ENCODE peak calls at places on chromosomes 4 and X, in six cellular contexts. C is lower leg skin, X is BE2C, A is AG10803, G is aorta, B is AG09309. S is an unnamed sample.

GRCh38 chr4:105971032-105971431 is 75.8 kb downstream of the NPNT start:
- DNase-seq in B (no peak), C (no peak), A (no peak), X (no peak), G (no peak), S (no peak)

GRCh38 chrX:37993857-37994619 is 12.3 kb upstream of the SYTL5 start:
- DNase-seq in G (no peak), B (no peak), X (no peak), C (no peak), A (no peak), S (no peak)

GRCh38 chr4:128803783-128804182 is 5.7 kb upstream of the JADE1 start:
- DNase-seq in A (no peak), B (no peak), G (no peak), X (no peak), C (no peak), S (no peak)

GRCh38 chrX:12390301-12390700 is 252.0 kb downstream of the FRMPD4 start:
- DNase-seq in G (no peak), X (no peak), A (peak), C (no peak), B (peak), S (peak)

GRCh38 chrX:109939498-109939897 is 63.4 kb upstream of the TMEM164 start:
- DNase-seq in B (no peak), A (no peak), G (no peak), X (no peak), C (no peak), S (no peak)

GRCh38 chrX:13115457-13115856 is 71.0 kb upstream of the FAM9C start:
- DNase-seq in X (no peak), C (no peak), G (no peak), B (no peak), A (no peak), S (no peak)

GRCh38 chrX:84320606-84321005 is 132.6 kb upstream of the RPS6KA6 start:
- DNase-seq in C (no peak), X (no peak), A (peak), B (no peak), G (no peak), S (peak)

GRCh38 chrX:7146703-7147430 is 645 bp upstream of the STS start:
- DNase-seq in G (no peak), B (no peak), A (no peak), C (no peak), X (no peak), S (peak)

GRCh38 chr4:38091636-38092035 is 131.4 kb downstream of the PTTG2 start:
- DNase-seq in X (no peak), C (no peak), G (no peak), B (no peak), A (peak), S (peak)

GRCh38 chr4:53651142-53651720 is 59.9 kb upstream of the LNX1 start:
- DNase-seq in X (no peak), B (no peak), C (peak), A (peak), G (no peak), S (peak)

GRCh38 chr4:70670332-70671014 is 4.2 kb upstream of the JCHAIN start:
- DNase-seq in A (peak), G (no peak), C (no peak), B (peak), X (no peak), S (peak)

GRCh38 chr4:8745036-8745827 is 126.4 kb downstream of the HMX1 start:
- DNase-seq in G (peak), A (no peak), C (peak), X (no peak), B (no peak), S (no peak)

GRCh38 chrX:119218198-119218597 is 17.9 kb upstream of the PGRMC1 start:
- DNase-seq in C (no peak), A (no peak), X (no peak), G (no peak), B (no peak), S (peak)

GRCh38 chrX:20639115-20639514 is 372.4 kb upstream of the RPS6KA3 start:
- DNase-seq in X (no peak), A (no peak), G (no peak), C (no peak), B (no peak), S (no peak)

GRCh38 chr4:82124365-82124764 is 249.4 kb downstream of the HNRNPD start:
- DNase-seq in B (no peak), A (no peak), X (peak), C (no peak), G (no peak), S (no peak)

GRCh38 chr4:167908816-167909215 is 183.5 kb upstream of the ANXA10 start:
- DNase-seq in A (no peak), X (no peak), G (no peak), B (no peak), C (no peak), S (no peak)

GRCh38 chrX:122113376-122113775 is 1066.0 kb downstream of the GLUD2 start:
- DNase-seq in A (no peak), C (peak), X (no peak), B (no peak), G (no peak), S (no peak)

GRCh38 chrX:24245201-24245600 is 68.7 kb downstream of the SUPT20HL2 start:
- DNase-seq in G (no peak), A (peak), B (peak), C (no peak), X (no peak), S (peak)

GRCh38 chrX:17613979-17614572 is 123.2 kb upstream of the SCML1 start:
- DNase-seq in A (no peak), C (no peak), B (peak), G (no peak), X (no peak), S (no peak)

GRCh38 chrX:45557390-45557789 is 356.7 kb upstream of the DIPK2B start:
- DNase-seq in X (no peak), A (no peak), C (no peak), B (no peak), G (no peak), S (peak)

GRCh38 chr4:169662226-169662625 is 41.8 kb downstream of the CLCN3 start:
- DNase-seq in A (no peak), C (no peak), G (no peak), B (no peak), X (no peak), S (no peak)

GRCh38 chrX:129759576-129760061 is 20.1 kb upstream of the SASH3 start:
- DNase-seq in G (peak), X (no peak), A (peak), C (no peak), B (peak), S (peak)

GRCh38 chrX:16714504-16714903 is 2.0 kb upstream of the CTPS2 start:
- DNase-seq in G (no peak), A (no peak), C (no peak), X (no peak), B (no peak), S (no peak)

GRCh38 chr4:153611679-153612078 is 72.4 kb upstream of the TLR2 start:
- DNase-seq in B (no peak), A (peak), X (no peak), C (no peak), G (no peak), S (peak)

GRCh38 chrX:67648361-67648760 is 104.5 kb downstream of the AR start:
- DNase-seq in A (no peak), C (no peak), B (no peak), X (no peak), G (no peak), S (no peak)

GRCh38 chrX:11953615-11954014 is 184.7 kb upstream of the FRMPD4 start:
- DNase-seq in B (peak), X (no peak), C (no peak), G (no peak), A (peak), S (peak)

GRCh38 chrX:21745756-21746155 is 12.2 kb downstream of the SMPX start:
- DNase-seq in A (peak), X (peak), C (no peak), G (peak), B (no peak), S (peak)

GRCh38 chr4:76624271-76624681 is 189.2 kb downstream of the SHROOM3 start:
- DNase-seq in C (no peak), B (peak), G (peak), X (no peak), A (peak), S (peak)

DNA sequence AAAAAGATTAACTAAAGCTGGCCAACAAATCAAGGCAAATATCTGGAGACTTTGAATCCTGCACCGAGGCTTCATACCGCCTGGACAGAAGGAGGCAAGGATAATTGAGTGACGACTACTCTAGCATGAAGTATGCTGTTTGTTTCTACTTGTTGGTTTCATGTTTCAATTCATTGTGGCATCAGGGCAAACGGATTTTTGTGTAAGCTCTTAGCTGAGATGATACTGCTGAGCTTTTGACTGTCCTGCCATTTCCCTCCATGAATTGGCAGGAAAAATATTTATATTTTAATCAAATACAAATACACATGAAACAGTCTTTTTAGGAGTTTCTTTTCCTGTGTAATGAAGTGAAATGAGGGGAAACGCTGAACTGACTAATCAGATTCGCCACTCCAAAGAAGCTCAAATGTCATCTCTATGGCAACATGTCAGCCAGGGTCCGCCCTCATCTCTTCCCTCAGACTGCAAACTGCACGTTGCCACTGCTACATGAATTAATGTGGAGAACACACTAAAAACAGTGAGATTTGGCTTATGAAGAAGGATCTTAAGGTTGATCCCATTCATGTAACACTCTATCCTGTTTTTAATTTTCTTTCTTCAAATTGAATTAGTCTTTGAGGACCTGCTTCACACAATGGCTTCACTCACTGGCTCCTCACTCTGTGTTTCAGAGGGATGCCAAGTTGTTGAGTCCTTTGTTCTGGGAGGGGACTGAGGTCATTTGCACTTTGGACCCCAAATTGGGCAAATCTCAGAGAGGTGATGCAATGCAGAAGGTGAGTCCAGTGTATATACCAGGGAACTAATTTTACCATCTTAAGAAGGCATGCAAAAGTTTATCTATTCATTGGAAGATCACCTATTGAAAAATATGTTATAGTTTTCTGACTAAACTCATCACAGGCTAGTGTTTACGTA is 149.6 kb upstream of the MID1 start:
- DNase-seq in G (no peak), X (peak), B (no peak), C (no peak), A (peak), S (peak)
- H3K4me3 ChIP-seq in G (peak), X (peak), B (no peak), C (no peak), A (peak), S (no peak)

DNA sequence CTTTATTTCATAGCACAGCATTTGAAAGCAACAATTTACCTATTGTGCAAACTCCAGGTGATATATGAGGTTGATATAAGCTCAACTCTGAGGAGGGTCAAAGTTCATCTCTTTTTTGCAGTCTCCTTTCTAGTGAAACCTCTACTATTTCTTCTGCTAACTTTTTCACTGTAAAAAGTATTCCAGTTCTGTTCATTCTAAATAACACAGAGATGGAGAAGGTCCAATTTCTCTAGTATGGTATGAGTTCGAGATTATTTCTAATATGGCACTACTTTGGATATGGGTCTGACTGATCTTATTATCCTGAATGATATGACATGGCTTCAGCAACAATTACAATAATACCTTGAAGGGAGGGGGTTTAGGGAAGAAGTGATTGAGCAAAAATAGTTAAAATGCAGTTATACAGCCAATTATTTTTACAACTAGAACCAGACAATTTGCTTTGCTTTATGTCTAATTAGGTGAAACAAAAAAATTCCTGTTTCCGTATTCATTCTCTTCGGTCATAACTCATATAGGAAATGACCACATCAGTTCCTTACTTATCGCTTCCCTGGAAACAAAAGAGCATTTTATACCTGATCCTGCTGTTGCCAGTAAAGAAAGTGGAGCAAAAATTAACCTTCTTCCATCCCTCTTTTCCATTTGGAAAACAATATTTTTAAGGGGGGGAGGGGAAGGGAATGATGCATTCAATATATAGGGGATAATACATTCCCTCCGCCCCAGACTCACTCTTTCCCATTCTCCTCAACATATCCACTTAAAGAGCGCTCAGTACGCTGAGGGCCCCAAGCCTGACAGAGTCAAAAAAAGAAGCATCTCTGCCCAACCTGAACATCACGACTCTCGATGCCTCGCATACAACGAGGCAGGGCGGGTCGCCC is 1.0 kb downstream of the TBC1D9 start:
- DNase-seq in X (no peak), G (no peak), A (no peak), C (no peak), B (no peak), S (no peak)
- H3K4me3 ChIP-seq in X (peak), G (peak), A (peak), C (peak), B (peak), S (peak)

GRCh38 chr4:184383497-184384055 is 90.8 kb downstream of the IRF2 start:
- DNase-seq in X (no peak), B (peak), C (no peak), G (peak), A (peak), S (peak)
- H3K4me3 ChIP-seq in X (no peak), B (peak), C (no peak), G (peak), A (peak), S (peak)

GRCh38 chrX:114581528-114582263 is 2.2 kb upstream of the HTR2C start:
- DNase-seq in G (no peak), X (no peak), C (no peak), A (peak), B (no peak), S (no peak)
- H3K4me3 ChIP-seq in G (no peak), X (peak), C (no peak), A (no peak), B (no peak), S (no peak)

GRCh38 chr4:87499415-87500106 is 29.6 kb downstream of the SPARCL1 start:
- DNase-seq in X (no peak), A (no peak), C (no peak), G (no peak), B (no peak), S (peak)

GRCh38 chr4:87497141-87497540 is 32.0 kb downstream of the SPARCL1 start:
- DNase-seq in B (no peak), X (no peak), G (no peak), C (no peak), A (no peak), S (no peak)

GRCh38 chr4:87500107-87500462 is 29.1 kb downstream of the SPARCL1 start:
- DNase-seq in B (no peak), A (no peak), G (no peak), C (no peak), X (no peak), S (no peak)

GRCh38 chr4:87497586-87497985 is 31.6 kb downstream of the SPARCL1 start:
- DNase-seq in X (no peak), C (no peak), G (no peak), A (no peak), B (no peak), S (no peak)

DNA sequence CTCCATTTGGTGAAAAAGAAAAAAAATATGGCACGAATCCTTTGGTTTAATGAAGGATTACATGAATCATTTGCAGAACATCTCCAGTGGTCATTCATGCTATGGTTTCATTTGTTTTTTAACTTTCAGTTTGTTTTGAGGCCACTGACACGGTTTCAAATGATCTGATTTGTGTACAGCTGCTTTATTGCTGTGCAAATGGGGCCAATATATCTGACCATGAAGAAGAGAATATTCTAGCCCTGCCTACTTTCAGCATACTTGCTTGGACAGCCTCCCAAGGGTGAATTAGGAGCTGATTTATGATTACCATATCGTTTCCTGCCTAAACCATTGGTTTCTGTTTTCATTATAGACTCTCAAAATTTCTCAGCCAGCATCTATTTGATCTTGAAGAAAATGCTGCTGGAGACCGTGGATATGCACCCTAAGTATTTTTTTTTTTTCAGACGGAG is 30.7 kb downstream of the SPARCL1 start:
- DNase-seq in B (peak), G (no peak), C (no peak), A (peak), X (no peak), S (peak)
- H3K4me3 ChIP-seq in B (peak), G (no peak), C (no peak), A (peak), X (no peak), S (peak)

S was measured in fibroblast of the aortic adventitia.